ENCODE peak calls at places on chromosomes 2 and 18, in nine cellular contexts. One of them, this sample, is unnamed. For H3K4me1, the result is how much of the 10 kb centered on the place peaks cover.

GRCh38 chr2:217010173-217010572 is 150.3 kb upstream of the TNP1 start:
- DNase-seq in CD8-positive, alpha-beta T cell: no peak
- DNase-seq in transverse colon: no peak
- DNase-seq in A549: peak
- DNase-seq in HCT116: no peak
- DNase-seq in Caco-2: no peak
- DNase-seq in heart right ventricle: no peak
- DNase-seq in mucosa of descending colon: no peak
- DNase-seq in colonic mucosa: no peak
- DNase-seq in this sample: no peak

GRCh38 chr2:60839126-60839813 is 42.1 kb upstream of the REL start:
- DNase-seq in CD8-positive, alpha-beta T cell: no peak
- DNase-seq in transverse colon: no peak
- DNase-seq in A549: no peak
- DNase-seq in HCT116: no peak
- DNase-seq in Caco-2: no peak
- DNase-seq in heart right ventricle: no peak
- DNase-seq in mucosa of descending colon: no peak
- DNase-seq in colonic mucosa: no peak
- DNase-seq in this sample: no peak

GRCh38 chr18:67600181-67600631 is 83.7 kb upstream of the DSEL start:
- DNase-seq in CD8-positive, alpha-beta T cell: no peak
- DNase-seq in transverse colon: no peak
- DNase-seq in A549: no peak
- DNase-seq in HCT116: no peak
- DNase-seq in Caco-2: peak
- DNase-seq in heart right ventricle: no peak
- DNase-seq in mucosa of descending colon: no peak
- DNase-seq in colonic mucosa: no peak
- DNase-seq in this sample: no peak

GRCh38 chr2:135745545-135745944 is 3.9 kb downstream of the UBXN4 start:
- DNase-seq in CD8-positive, alpha-beta T cell: no peak
- DNase-seq in transverse colon: no peak
- DNase-seq in A549: no peak
- DNase-seq in HCT116: no peak
- DNase-seq in Caco-2: no peak
- DNase-seq in heart right ventricle: no peak
- DNase-seq in mucosa of descending colon: no peak
- DNase-seq in colonic mucosa: no peak
- DNase-seq in this sample: no peak

GRCh38 chr2:18903750-18904149 is 314.4 kb upstream of the NT5C1B start:
- DNase-seq in CD8-positive, alpha-beta T cell: no peak
- DNase-seq in transverse colon: peak
- DNase-seq in A549: no peak
- DNase-seq in HCT116: no peak
- DNase-seq in Caco-2: no peak
- DNase-seq in heart right ventricle: no peak
- DNase-seq in mucosa of descending colon: no peak
- DNase-seq in colonic mucosa: no peak
- DNase-seq in this sample: no peak

GRCh38 chr2:128797937-128798336 is 479.3 kb upstream of the HS6ST1 start:
- DNase-seq in CD8-positive, alpha-beta T cell: no peak
- DNase-seq in transverse colon: no peak
- DNase-seq in A549: no peak
- DNase-seq in HCT116: no peak
- DNase-seq in Caco-2: no peak
- DNase-seq in heart right ventricle: no peak
- DNase-seq in mucosa of descending colon: no peak
- DNase-seq in colonic mucosa: no peak
- DNase-seq in this sample: peak

GRCh38 chr18:63970803-63971191 is 916 bp downstream of the SERPINB8 start:
- DNase-seq in CD8-positive, alpha-beta T cell: no peak
- DNase-seq in transverse colon: peak
- DNase-seq in A549: no peak
- DNase-seq in HCT116: no peak
- DNase-seq in Caco-2: peak
- DNase-seq in heart right ventricle: peak
- DNase-seq in mucosa of descending colon: peak
- DNase-seq in colonic mucosa: peak
- DNase-seq in this sample: peak

GRCh38 chr2:120371969-120372625 is 26.2 kb downstream of the INHBB start:
- DNase-seq in CD8-positive, alpha-beta T cell: no peak
- DNase-seq in transverse colon: no peak
- DNase-seq in A549: no peak
- DNase-seq in HCT116: no peak
- DNase-seq in Caco-2: no peak
- DNase-seq in heart right ventricle: no peak
- DNase-seq in mucosa of descending colon: no peak
- DNase-seq in colonic mucosa: no peak
- DNase-seq in this sample: no peak

GRCh38 chr2:44100351-44100750 is 68.3 kb upstream of the PPM1B start:
- DNase-seq in CD8-positive, alpha-beta T cell: no peak
- DNase-seq in transverse colon: peak
- DNase-seq in A549: peak
- DNase-seq in HCT116: peak
- DNase-seq in Caco-2: no peak
- DNase-seq in heart right ventricle: peak
- DNase-seq in mucosa of descending colon: peak
- DNase-seq in colonic mucosa: peak
- DNase-seq in this sample: no peak

GRCh38 chr2:135815269-135815668 is 21.7 kb downstream of the LCT start:
- DNase-seq in CD8-positive, alpha-beta T cell: no peak
- DNase-seq in transverse colon: no peak
- DNase-seq in A549: no peak
- DNase-seq in HCT116: no peak
- DNase-seq in Caco-2: no peak
- DNase-seq in heart right ventricle: no peak
- DNase-seq in mucosa of descending colon: no peak
- DNase-seq in colonic mucosa: no peak
- DNase-seq in this sample: no peak

GRCh38 chr2:238160206-238161129 is 1.7 kb downstream of the ERFE start:
- DNase-seq in CD8-positive, alpha-beta T cell: no peak
- DNase-seq in transverse colon: no peak
- DNase-seq in A549: peak
- DNase-seq in HCT116: no peak
- DNase-seq in Caco-2: no peak
- DNase-seq in heart right ventricle: peak
- DNase-seq in mucosa of descending colon: peak
- DNase-seq in colonic mucosa: no peak
- DNase-seq in this sample: no peak

GRCh38 chr2:241050624-241051577 is 51.2 kb downstream of the MTERF4 start:
- DNase-seq in CD8-positive, alpha-beta T cell: no peak
- DNase-seq in transverse colon: peak
- DNase-seq in A549: no peak
- DNase-seq in HCT116: no peak
- DNase-seq in Caco-2: no peak
- DNase-seq in heart right ventricle: peak
- DNase-seq in mucosa of descending colon: no peak
- DNase-seq in colonic mucosa: peak
- DNase-seq in this sample: peak

GRCh38 chr2:85135066-85135914 is 2.1 kb downstream of the TCF7L1 start:
- DNase-seq in CD8-positive, alpha-beta T cell: no peak
- DNase-seq in transverse colon: no peak
- DNase-seq in A549: no peak
- DNase-seq in HCT116: no peak
- DNase-seq in Caco-2: no peak
- DNase-seq in heart right ventricle: no peak
- DNase-seq in mucosa of descending colon: no peak
- DNase-seq in colonic mucosa: no peak
- DNase-seq in this sample: no peak

GRCh38 chr18:46474487-46475366 is 182.3 kb downstream of the LOXHD1 start:
- DNase-seq in CD8-positive, alpha-beta T cell: no peak
- DNase-seq in transverse colon: no peak
- DNase-seq in A549: no peak
- DNase-seq in HCT116: no peak
- DNase-seq in Caco-2: no peak
- DNase-seq in heart right ventricle: no peak
- DNase-seq in mucosa of descending colon: no peak
- DNase-seq in colonic mucosa: no peak
- DNase-seq in this sample: no peak

GRCh38 chr2:9809064-9809356 is 34.3 kb upstream of the TAF1B start:
- DNase-seq in CD8-positive, alpha-beta T cell: no peak
- DNase-seq in transverse colon: peak
- DNase-seq in A549: no peak
- DNase-seq in HCT116: no peak
- DNase-seq in Caco-2: no peak
- DNase-seq in heart right ventricle: no peak
- DNase-seq in mucosa of descending colon: peak
- DNase-seq in colonic mucosa: peak
- DNase-seq in this sample: peak

GRCh38 chr18:407825-408224 is 92.7 kb downstream of the COLEC12 start:
- DNase-seq in CD8-positive, alpha-beta T cell: no peak
- DNase-seq in transverse colon: no peak
- DNase-seq in A549: no peak
- DNase-seq in HCT116: no peak
- DNase-seq in Caco-2: no peak
- DNase-seq in heart right ventricle: no peak
- DNase-seq in mucosa of descending colon: no peak
- DNase-seq in colonic mucosa: no peak
- DNase-seq in this sample: no peak

GRCh38 chr2:20356042-20356441 is 5.4 kb upstream of the PUM2 start:
- DNase-seq in CD8-positive, alpha-beta T cell: no peak
- DNase-seq in transverse colon: no peak
- DNase-seq in A549: no peak
- DNase-seq in HCT116: no peak
- DNase-seq in Caco-2: no peak
- DNase-seq in heart right ventricle: no peak
- DNase-seq in mucosa of descending colon: no peak
- DNase-seq in colonic mucosa: no peak
- DNase-seq in this sample: no peak

GRCh38 chr2:95721726-95722125 is 129.9 kb downstream of the TRIM43 start:
- DNase-seq in CD8-positive, alpha-beta T cell: no peak
- DNase-seq in transverse colon: no peak
- DNase-seq in A549: no peak
- DNase-seq in HCT116: no peak
- DNase-seq in Caco-2: no peak
- DNase-seq in heart right ventricle: no peak
- DNase-seq in mucosa of descending colon: no peak
- DNase-seq in colonic mucosa: no peak
- DNase-seq in this sample: no peak

DNA sequence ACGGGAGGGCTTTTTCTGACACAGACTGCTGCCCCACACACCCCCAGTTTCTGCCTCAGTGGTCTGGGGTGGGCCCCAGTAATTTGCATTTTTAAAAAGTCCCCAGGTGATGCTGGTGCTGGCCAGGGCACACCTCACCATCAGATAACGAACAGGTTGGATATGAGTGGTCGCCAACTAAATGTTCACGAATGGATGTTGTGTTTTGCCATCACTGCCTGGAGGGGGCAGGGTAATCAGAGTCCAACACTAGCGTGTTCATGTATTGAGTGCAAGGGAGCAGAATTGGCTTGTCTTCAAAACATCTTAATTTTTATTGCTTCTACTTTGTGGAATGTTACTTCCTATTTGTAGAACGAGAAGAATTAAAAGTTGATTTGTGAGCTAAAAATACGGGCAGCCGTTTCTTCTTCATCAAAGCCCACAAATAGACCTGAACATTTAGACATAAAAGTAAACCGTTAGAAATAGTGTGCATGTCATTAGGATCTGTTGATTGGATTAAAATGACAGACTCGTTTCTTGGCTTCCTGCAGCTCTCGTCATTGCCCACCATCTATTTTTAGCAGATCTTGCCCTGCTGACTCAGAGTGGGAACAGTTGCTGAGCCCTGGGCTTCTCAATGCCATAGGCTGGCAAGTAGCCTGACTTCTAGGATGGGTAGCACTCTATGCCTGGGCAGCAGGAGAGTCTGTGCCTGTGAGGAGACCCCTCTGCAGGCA is 45.2 kb downstream of the NCK2 start:
- DNase-seq in CD8-positive, alpha-beta T cell: peak
- DNase-seq in transverse colon: peak
- DNase-seq in A549: no peak
- DNase-seq in HCT116: no peak
- DNase-seq in Caco-2: no peak
- DNase-seq in heart right ventricle: no peak
- DNase-seq in mucosa of descending colon: no peak
- DNase-seq in colonic mucosa: no peak
- DNase-seq in this sample: no peak
- TF ChIP-seq CTCF in CD8-positive, alpha-beta T cell: peak
- TF ChIP-seq CTCF in transverse colon: no peak
- TF ChIP-seq CTCF in A549: no peak
- TF ChIP-seq CTCF in HCT116: no peak
- TF ChIP-seq CTCF in Caco-2: no peak
- TF ChIP-seq CTCF in heart right ventricle: peak
- TF ChIP-seq CTCF in mucosa of descending colon: no peak
- TF ChIP-seq CTCF in colonic mucosa: no peak
- TF ChIP-seq CTCF in this sample: no peak

DNA sequence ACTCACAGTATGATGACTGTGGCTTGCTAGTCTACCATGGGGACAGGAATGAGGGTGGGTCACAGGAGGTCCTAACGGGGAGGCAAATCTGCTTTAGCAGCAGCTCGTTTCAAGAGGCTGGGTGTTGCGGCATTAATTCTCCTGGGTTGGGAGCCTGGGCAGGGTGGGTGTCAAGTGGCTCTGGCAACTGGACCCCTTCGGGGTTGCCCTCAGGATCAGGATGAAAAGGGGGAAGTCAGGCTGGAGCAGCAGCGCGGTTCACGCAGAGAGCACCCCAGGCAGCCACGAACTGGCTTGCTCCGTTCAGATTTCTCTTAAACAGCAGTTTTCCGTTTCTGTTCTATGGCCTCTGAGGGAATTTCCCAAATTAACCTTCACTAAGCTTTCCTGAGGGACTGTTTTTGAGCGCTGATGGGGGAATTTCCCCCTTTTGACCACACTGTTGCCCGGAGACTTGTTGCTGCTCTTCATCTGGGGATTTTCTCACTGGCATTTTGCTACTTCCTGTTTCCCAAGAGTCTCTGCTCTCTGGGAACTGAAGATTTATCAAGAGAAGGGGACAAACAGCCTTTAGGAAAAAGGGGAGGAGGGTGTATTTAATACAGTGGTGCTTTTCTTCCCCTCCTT is 59.9 kb upstream of the PELI1 start:
- DNase-seq in CD8-positive, alpha-beta T cell: peak
- DNase-seq in transverse colon: peak
- DNase-seq in A549: no peak
- DNase-seq in HCT116: no peak
- DNase-seq in Caco-2: peak
- DNase-seq in heart right ventricle: peak
- DNase-seq in mucosa of descending colon: no peak
- DNase-seq in colonic mucosa: peak
- DNase-seq in this sample: no peak
- H3K4me3 ChIP-seq in CD8-positive, alpha-beta T cell: peak
- H3K4me3 ChIP-seq in transverse colon: no peak
- H3K4me3 ChIP-seq in A549: no peak
- H3K4me3 ChIP-seq in HCT116: no peak
- H3K4me3 ChIP-seq in Caco-2: no peak
- H3K4me3 ChIP-seq in heart right ventricle: peak
- H3K4me3 ChIP-seq in mucosa of descending colon: no peak
- H3K4me3 ChIP-seq in colonic mucosa: no peak
- H3K4me3 ChIP-seq in this sample: no peak

GRCh38 chr2:239309398-239310245 is 91.2 kb downstream of the HDAC4 start:
- DNase-seq in CD8-positive, alpha-beta T cell: no peak
- DNase-seq in transverse colon: peak
- DNase-seq in A549: no peak
- DNase-seq in HCT116: no peak
- DNase-seq in Caco-2: no peak
- DNase-seq in heart right ventricle: no peak
- DNase-seq in mucosa of descending colon: peak
- DNase-seq in colonic mucosa: no peak
- DNase-seq in this sample: peak
- H3K4me1 ChIP-seq in CD8-positive, alpha-beta T cell: under half
- H3K4me1 ChIP-seq in transverse colon: under half
- H3K4me1 ChIP-seq in A549: under half
- H3K4me1 ChIP-seq in HCT116: under half
- H3K4me1 ChIP-seq in Caco-2: under half
- H3K4me1 ChIP-seq in heart right ventricle: half or more
- H3K4me1 ChIP-seq in mucosa of descending colon: under half
- H3K4me1 ChIP-seq in colonic mucosa: under half
- H3K4me1 ChIP-seq in this sample: under half

GRCh38 chr18:69588301-69588700 is 187.6 kb downstream of the DOK6 start:
- DNase-seq in CD8-positive, alpha-beta T cell: no peak
- DNase-seq in transverse colon: no peak
- DNase-seq in A549: peak
- DNase-seq in HCT116: no peak
- DNase-seq in Caco-2: no peak
- DNase-seq in heart right ventricle: no peak
- DNase-seq in mucosa of descending colon: no peak
- DNase-seq in colonic mucosa: no peak
- DNase-seq in this sample: no peak
- TF ChIP-seq CTCF in CD8-positive, alpha-beta T cell: no peak
- TF ChIP-seq CTCF in transverse colon: no peak
- TF ChIP-seq CTCF in A549: no peak
- TF ChIP-seq CTCF in HCT116: no peak
- TF ChIP-seq CTCF in Caco-2: no peak
- TF ChIP-seq CTCF in heart right ventricle: no peak
- TF ChIP-seq CTCF in mucosa of descending colon: no peak
- TF ChIP-seq CTCF in colonic mucosa: no peak
- TF ChIP-seq CTCF in this sample: no peak